ENCODE peak calls at places on chromosomes 4 and X, in five cellular contexts. W, A, M, I and Q are unnamed samples.

GRCh38 chr4:15241946-15242345 is 185.9 kb upstream of the C1QTNF7 start:
- DNase-seq in A (no peak), I (no peak), W (no peak), M (no peak), Q (no peak)

GRCh38 chrX:32137525-32137924 is 1065.7 kb upstream of the FTHL17 start:
- DNase-seq in A (no peak), M (peak), I (peak), W (no peak), Q (no peak)

GRCh38 chr4:47415719-47416118 is 47.8 kb downstream of the COMMD8 start:
- DNase-seq in I (no peak), M (no peak), W (no peak), A (no peak), Q (no peak)

GRCh38 chr4:73608677-73609594 is 11.3 kb downstream of the RASSF6 start:
- DNase-seq in I (no peak), M (no peak), W (no peak), A (no peak), Q (no peak)

GRCh38 chrX:68059469-68059868 is 373.8 kb downstream of the OPHN1 start:
- DNase-seq in W (no peak), A (no peak), I (no peak), M (no peak), Q (no peak)

GRCh38 chr4:123120473-123120872 is 198.1 kb upstream of the NUDT6 start:
- DNase-seq in I (no peak), M (no peak), W (no peak), A (no peak), Q (no peak)

GRCh38 chrX:150338615-150339014 is 24.5 kb upstream of the MAMLD1 start:
- DNase-seq in I (no peak), A (no peak), W (no peak), M (no peak), Q (no peak)

GRCh38 chrX:29295987-29296680 is 708.9 kb downstream of the IL1RAPL1 start:
- DNase-seq in I (no peak), A (no peak), W (no peak), M (no peak), Q (no peak)

GRCh38 chrX:123481908-123482873 is 250.7 kb downstream of the THOC2 start:
- DNase-seq in M (no peak), I (no peak), A (no peak), W (no peak), Q (no peak)

GRCh38 chrX:34404386-34405070 is 252.6 kb downstream of the TMEM47 start:
- DNase-seq in M (no peak), A (no peak), W (no peak), I (no peak), Q (no peak)

GRCh38 chrX:95996294-95996693 is 688.3 kb upstream of the DIAPH2 start:
- DNase-seq in I (no peak), W (no peak), M (no peak), A (no peak), Q (no peak)

GRCh38 chr4:122689972-122690371 is 42.5 kb upstream of the BBS12 start:
- DNase-seq in A (no peak), M (no peak), I (no peak), W (no peak), Q (no peak)

GRCh38 chr4:140684314-140684713 is 71.9 kb downstream of the TBC1D9 start:
- DNase-seq in I (no peak), W (no peak), M (no peak), A (no peak), Q (no peak)

GRCh38 chr4:55819634-55820033 is at the start of gene EXOC1L:
- DNase-seq in I (peak), W (peak), M (peak), A (no peak), Q (no peak)

GRCh38 chr4:142845293-142846070 is 619 bp downstream of the INPP4B start:
- DNase-seq in M (peak), I (peak), A (no peak), W (no peak), Q (peak)

GRCh38 chrX:24148118-24148517 is 1.4 kb upstream of the ZFX start:
- DNase-seq in W (no peak), I (no peak), M (no peak), A (no peak), Q (no peak)

GRCh38 chr4:73740353-73740778 is at the start of gene CXCL8:
- DNase-seq in I (no peak), A (peak), M (no peak), W (no peak), Q (no peak)

GRCh38 chr4:25888781-25889180 is 25.2 kb upstream of the SMIM20 start:
- DNase-seq in I (no peak), W (no peak), M (no peak), A (no peak), Q (no peak)

GRCh38 chr4:154559931-154560801 is 2.6 kb upstream of the FGB start:
- DNase-seq in W (no peak), M (no peak), I (no peak), A (no peak), Q (no peak)

GRCh38 chr4:114562176-114562904 is 36.3 kb upstream of the UGT8 start:
- DNase-seq in W (no peak), A (no peak), I (peak), M (peak), Q (no peak)

GRCh38 chr4:11428701-11429571 is at the start of gene HS3ST1:
- DNase-seq in A (peak), W (no peak), I (peak), M (peak), Q (peak)

GRCh38 chr4:6278801-6279197 is 9.1 kb downstream of the WFS1 start:
- DNase-seq in A (no peak), W (peak), M (no peak), I (no peak), Q (no peak)

GRCh38 chr4:174216935-174217272 is 66.6 kb downstream of the FBXO8 start:
- DNase-seq in M (no peak), A (no peak), I (no peak), W (no peak), Q (no peak)

GRCh38 chr4:113691676-113692075 is 69.9 kb downstream of the CAMK2D start:
- DNase-seq in I (no peak), M (no peak), W (no peak), A (no peak), Q (no peak)

GRCh38 chr4:138225477-138225876 is 16.7 kb downstream of the SLC7A11 start:
- DNase-seq in W (no peak), M (no peak), I (no peak), A (no peak), Q (no peak)

DNA sequence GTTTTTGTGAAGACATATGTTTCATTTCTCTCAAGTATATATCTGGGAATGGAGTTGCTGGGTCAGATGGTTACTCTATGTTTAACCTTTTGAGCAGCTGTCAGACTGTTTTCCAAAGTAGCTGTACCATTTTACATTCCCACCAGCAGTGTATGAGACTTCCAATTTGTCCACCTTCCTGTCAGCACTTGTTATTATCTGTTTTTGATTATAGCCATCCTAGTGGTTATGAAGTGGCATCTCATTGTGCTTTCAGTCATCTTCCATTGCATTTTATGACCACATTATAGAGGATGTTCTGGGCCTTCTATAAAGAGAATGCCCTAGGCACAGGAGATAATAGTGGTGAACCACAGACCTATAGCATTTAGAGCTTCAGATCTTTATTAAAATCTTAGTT is 39.2 kb downstream of the CLCN4 start:
- DNase-seq in W (no peak), M (no peak), I (no peak), A (no peak), Q (no peak)
- H3K27ac ChIP-seq in W (no peak), M (no peak), I (no peak), A (no peak), Q (no peak)

DNA sequence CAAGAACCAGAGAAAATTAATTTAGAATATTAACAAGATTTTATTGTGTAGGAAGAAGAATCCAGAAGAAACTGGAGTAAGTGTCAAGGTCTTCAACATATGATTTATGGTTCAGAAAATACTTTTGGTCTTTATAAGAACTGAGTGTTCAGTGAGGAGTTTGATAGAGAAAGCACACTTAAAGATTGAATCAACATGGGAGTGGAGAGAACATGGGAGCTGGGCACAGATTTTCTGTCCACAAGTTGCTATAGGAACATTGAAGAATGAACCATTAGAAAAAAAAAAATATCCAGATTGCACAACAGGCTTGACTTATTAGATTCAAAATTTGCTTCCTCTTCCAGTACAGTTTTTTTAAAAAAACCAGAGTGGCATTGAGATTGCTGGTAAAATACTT is 601.2 kb upstream of the GNPDA2 start:
- DNase-seq in I (no peak), W (no peak), A (no peak), M (no peak), Q (no peak)
- H3K27ac ChIP-seq in I (no peak), W (no peak), A (no peak), M (no peak), Q (no peak)

GRCh38 chr4:139665079-139665689 is 435 bp upstream of the MGST2 start:
- DNase-seq in M (no peak), I (no peak), A (no peak), W (no peak), Q (no peak)
- H3K27ac ChIP-seq in M (peak), I (no peak), A (peak), W (peak), Q (peak)

GRCh38 chr4:153546273-153546672 is 80.1 kb downstream of the TMEM131L start:
- DNase-seq in M (no peak), W (no peak), I (no peak), A (no peak), Q (no peak)
- H3K27ac ChIP-seq in M (no peak), W (no peak), I (no peak), A (no peak), Q (no peak)

DNA sequence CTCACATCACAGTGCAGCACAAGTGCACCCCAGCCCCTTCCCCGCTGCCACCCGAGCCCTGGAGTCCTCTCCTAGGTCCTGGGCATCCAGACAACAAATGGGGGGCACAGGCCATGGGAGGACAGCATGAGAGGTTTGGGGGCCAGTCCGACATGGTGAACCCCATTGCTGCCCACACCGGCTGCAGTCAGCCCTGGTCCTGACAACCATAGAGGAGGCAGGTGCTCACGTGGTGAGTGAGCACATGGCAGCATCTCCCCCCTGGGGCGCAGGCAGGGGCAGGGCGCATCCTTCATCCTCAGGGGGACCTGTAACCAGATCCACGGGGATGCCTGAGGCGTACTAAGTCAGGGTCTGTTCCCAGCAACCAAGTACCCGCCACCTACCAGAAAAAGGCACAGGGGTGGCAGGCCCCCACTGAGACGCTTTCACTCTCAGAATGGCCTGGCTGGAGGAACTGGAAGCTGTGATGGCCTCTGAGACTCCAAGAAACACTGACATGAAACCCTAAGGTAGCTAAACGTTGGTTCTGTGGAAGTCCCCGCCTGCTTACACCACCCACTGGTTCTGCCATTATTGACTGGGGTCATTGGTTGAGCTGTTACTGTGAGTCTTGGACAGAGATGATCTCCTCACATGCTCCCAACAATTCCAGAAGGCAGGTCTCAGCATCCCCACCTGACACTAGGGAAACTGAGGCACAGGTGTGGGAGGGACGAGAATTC is 6.5 kb downstream of the ZFYVE28 start:
- DNase-seq in W (no peak), I (no peak), M (peak), A (no peak), Q (no peak)
- H3K27ac ChIP-seq in W (peak), I (no peak), M (no peak), A (peak), Q (peak)

GRCh38 chr4:139315221-139315675 is 13.0 kb upstream of the NDUFC1 start:
- DNase-seq in M (peak), I (no peak), A (no peak), W (no peak), Q (no peak)
- H3K27ac ChIP-seq in M (no peak), I (no peak), A (no peak), W (peak), Q (no peak)